ENCODE peak calls at places on chromosome 20, in six cellular contexts. Q is HCT116, V is uterus, K is right lobe of liver, Y is spleen, Z is breast epithelium. B is an unnamed sample.

GRCh38 chr20:845226-845868 is 11.8 kb downstream of the FAM110A start:
- DNase-seq in Q (no peak), V (no peak), K (no peak), Y (peak; percentile 83), Z (no peak), B (no peak)

GRCh38 chr20:9884061-9884460 is 45.2 kb upstream of the PAK5 start:
- DNase-seq in Q (no peak), V (no peak), K (no peak), Y (no peak), Z (no peak), B (no peak)

GRCh38 chr20:33393609-33394008 is 7.7 kb downstream of the CDK5RAP1 start:
- DNase-seq in Q (no peak), V (no peak), K (no peak), Y (no peak), Z (no peak), B (no peak)

GRCh38 chr20:16709017-16709416 is 20.8 kb upstream of the SNRPB2 start:
- DNase-seq in Q (no peak), V (no peak), K (no peak), Y (no peak), Z (no peak), B (no peak)

GRCh38 chr20:60050193-60050960 is 92.2 kb downstream of the CDH26 start:
- DNase-seq in Q (peak; percentile 26), V (no peak), K (peak; percentile 35), Y (no peak), Z (no peak), B (no peak)

GRCh38 chr20:44698351-44698750 is 16.8 kb upstream of the CCN5 start:
- DNase-seq in Q (no peak), V (no peak), K (no peak), Y (no peak), Z (no peak), B (no peak)

GRCh38 chr20:58579069-58579818 is 64.0 kb upstream of the APCDD1L start:
- DNase-seq in Q (no peak), V (no peak), K (no peak), Y (no peak), Z (no peak), B (no peak)

GRCh38 chr20:8798505-8798904 is 270.4 kb upstream of the PLCB4 start:
- DNase-seq in Q (no peak), V (no peak), K (no peak), Y (no peak), Z (no peak), B (no peak)

GRCh38 chr20:4667371-4667773 is 54.3 kb upstream of the PRND start:
- DNase-seq in Q (no peak), V (no peak), K (no peak), Y (no peak), Z (no peak), B (no peak)

GRCh38 chr20:15940127-15940526 is 633.1 kb downstream of the KIF16B start:
- DNase-seq in Q (no peak), V (no peak), K (no peak), Y (no peak), Z (no peak), B (no peak)

GRCh38 chr20:53517146-53517545 is 76.5 kb downstream of the ZNF217 start:
- DNase-seq in Q (no peak), V (no peak), K (no peak), Y (no peak), Z (no peak), B (no peak)

GRCh38 chr20:20338133-20338730 is 29.7 kb upstream of the INSM1 start:
- DNase-seq in Q (no peak), V (no peak), K (no peak), Y (no peak), Z (no peak), B (no peak)

GRCh38 chr20:23161244-23161875 is 75.2 kb upstream of the CD93 start:
- DNase-seq in Q (no peak), V (no peak), K (no peak), Y (peak; percentile 84), Z (no peak), B (no peak)

GRCh38 chr20:36461600-36462439 is 79.5 kb upstream of the MYL9 start:
- DNase-seq in Q (no peak), V (peak; percentile 61), K (peak; percentile 76), Y (peak; percentile 91), Z (peak; percentile 57), B (no peak)

GRCh38 chr20:6074145-6074561 is 20.3 kb upstream of the LRRN4 start:
- DNase-seq in Q (no peak), V (no peak), K (no peak), Y (no peak), Z (no peak), B (no peak)

GRCh38 chr20:17571153-17571527 is 1.3 kb downstream of the DSTN start:
- DNase-seq in Q (no peak), V (no peak), K (no peak), Y (no peak), Z (no peak), B (no peak)

GRCh38 chr20:10784337-10785183 is 110.8 kb upstream of the JAG1 start:
- DNase-seq in Q (no peak), V (no peak), K (no peak), Y (no peak), Z (no peak), B (no peak)

GRCh38 chr20:53337419-53338101 is 256.1 kb downstream of the ZNF217 start:
- DNase-seq in Q (no peak), V (no peak), K (no peak), Y (no peak), Z (no peak), B (no peak)

GRCh38 chr20:36116813-36117441 is 37.6 kb upstream of the EPB41L1 start:
- DNase-seq in Q (no peak), V (no peak), K (no peak), Y (no peak), Z (no peak), B (no peak)

GRCh38 chr20:33948480-33948879 is 45.2 kb upstream of the RALY start:
- DNase-seq in Q (no peak), V (no peak), K (no peak), Y (no peak), Z (no peak), B (no peak)

GRCh38 chr20:4947817-4948559 is 53.3 kb downstream of the SLC23A2 start:
- DNase-seq in Q (no peak), V (no peak), K (no peak), Y (no peak), Z (no peak), B (no peak)

GRCh38 chr20:64030371-64031134 is 5.4 kb upstream of the C20orf204 start:
- DNase-seq in Q (no peak), V (no peak), K (no peak), Y (no peak), Z (no peak), B (no peak)

GRCh38 chr20:3080939-3081388 is 3.6 kb downstream of the AVP start:
- DNase-seq in Q (no peak), V (no peak), K (peak; percentile 89), Y (peak; percentile 32), Z (no peak), B (no peak)

GRCh38 chr20:61355096-61355495 is 103.0 kb downstream of the CDH4 start:
- DNase-seq in Q (no peak), V (no peak), K (no peak), Y (peak; percentile 19), Z (no peak), B (no peak)

GRCh38 chr20:18647777-18648176 is 59.9 kb downstream of the DTD1 start:
- DNase-seq in Q (no peak), V (no peak), K (no peak), Y (no peak), Z (no peak), B (no peak)

GRCh38 chr20:62649140-62649539 is 6.8 kb downstream of the SLCO4A1 start:
- DNase-seq in Q (no peak), V (no peak), K (no peak), Y (no peak), Z (no peak), B (no peak)
- H3K4me1 ChIP-seq in Q (peaks cover 62% of the 10 kb centered on the region), V (no peaks in the 10 kb centered on the region), K (peaks cover 7% of the 10 kb centered on the region), Y (peaks cover 98% of the 10 kb centered on the region), Z (peaks cover 9% of the 10 kb centered on the region), B (peaks cover 91% of the 10 kb centered on the region)

GRCh38 chr20:30286157-30286556 is 971.3 kb upstream of the DEFB115 start:
- DNase-seq in Q (no peak), V (no peak), K (no peak), Y (peak; percentile 77), Z (no peak), B (no peak)
- H3K4me3 ChIP-seq in Q (no peak overlapping the region), V (no peak overlapping the region), K (no peak overlapping the region), Y (no peak overlapping the region), Z (no peak overlapping the region), B (no peak overlapping the region)

DNA sequence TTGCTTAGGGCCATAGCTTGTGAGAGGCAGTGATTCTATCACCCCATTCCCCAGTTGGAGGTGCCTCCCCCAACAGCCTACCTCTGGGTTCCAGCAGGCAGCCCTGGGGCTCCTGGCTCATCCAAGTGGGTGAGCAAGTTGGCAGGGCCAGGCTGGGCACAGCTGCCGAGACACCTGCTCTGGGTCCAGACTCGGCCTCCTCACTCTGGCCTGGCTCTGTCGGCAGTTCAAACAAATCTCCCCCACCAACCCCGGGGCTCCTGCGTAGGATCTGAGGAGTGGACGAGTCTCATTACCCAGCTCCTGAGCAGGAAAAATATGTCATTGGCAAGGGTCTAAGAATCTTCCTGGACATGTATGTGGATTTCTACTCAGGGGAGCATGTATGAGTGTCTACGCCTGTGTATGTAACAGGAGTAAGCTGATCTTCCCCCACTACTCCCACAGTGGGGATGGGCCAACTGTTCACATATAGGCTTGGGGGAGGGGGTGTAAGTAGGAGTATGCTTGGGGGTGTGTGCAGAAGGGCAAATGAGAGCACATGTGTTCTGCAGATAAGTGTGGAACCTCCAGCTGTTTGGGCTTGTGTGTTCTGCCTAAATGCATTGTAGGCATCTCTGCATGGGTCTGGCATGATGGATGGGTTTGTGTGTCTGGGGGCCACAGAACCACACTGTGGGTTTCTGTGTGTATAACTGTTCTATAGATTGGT is 2.0 kb downstream of the ID1 start:
- DNase-seq in Q (peak; percentile 93), V (no peak), K (peak; percentile 62), Y (no peak), Z (no peak), B (no peak)
- TF ChIP-seq POLR2A in Q (peak; percentile 98), V (no peak), K (peak; percentile 69), Y (no peak), Z (no peak), B (no peak)

GRCh38 chr20:62483613-62484468 is 8.0 kb upstream of the GATA5 start:
- DNase-seq in Q (no peak), V (no peak), K (no peak), Y (no peak), Z (no peak), B (no peak)

GRCh38 chr20:62485701-62486089 is 9.9 kb upstream of the GATA5 start:
- DNase-seq in Q (no peak), V (no peak), K (no peak), Y (no peak), Z (no peak), B (no peak)

GRCh38 chr20:62485062-62485700 is 9.4 kb upstream of the GATA5 start:
- DNase-seq in Q (no peak), V (peak; percentile 51), K (no peak), Y (no peak), Z (no peak), B (no peak)

GRCh38 chr20:62482970-62483369 is 7.2 kb upstream of the GATA5 start:
- DNase-seq in Q (no peak), V (no peak), K (no peak), Y (no peak), Z (no peak), B (no peak)

DNA sequence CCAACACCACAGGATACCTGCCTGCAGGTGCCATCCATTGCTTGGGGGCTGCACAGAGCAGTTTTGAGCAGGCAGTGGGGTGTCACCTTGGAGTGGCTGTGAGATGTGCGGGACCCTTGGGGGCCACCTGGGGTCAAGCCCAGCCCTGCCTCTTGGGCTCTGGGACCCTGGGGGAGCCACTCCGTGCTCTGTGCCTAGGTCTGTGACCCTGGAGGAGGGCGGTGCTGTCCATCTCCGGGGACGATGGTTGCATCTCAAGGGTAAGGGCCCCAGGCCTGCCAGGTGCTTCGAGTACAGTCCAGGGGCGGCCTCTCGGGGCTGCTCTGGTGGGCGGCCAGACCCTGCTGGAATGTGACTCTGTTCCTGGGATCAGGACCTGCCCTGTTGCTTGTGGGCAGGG is 8.7 kb upstream of the GATA5 start:
- DNase-seq in Q (no peak), V (no peak), K (no peak), Y (no peak), Z (no peak), B (no peak)
- H3K4me1 ChIP-seq in Q (peaks cover 3% of the 10 kb centered on the region), V (no peaks in the 10 kb centered on the region), K (no peaks in the 10 kb centered on the region), Y (peaks cover 37% of the 10 kb centered on the region), Z (no peaks in the 10 kb centered on the region), B (peaks cover 34% of the 10 kb centered on the region)

B was measured in esophagus squamous epithelium.